ENCODE peak calls at places on chromosome 20, in six cellular contexts. Q is glomerular endothelial cell, T is T-helper 2 cell, E is GM04504, B is astrocyte, K is AG09309. A is an unnamed sample.

GRCh38 chr20:52972190-52972937 is at the start of gene TSHZ2:
- DNase-seq in K (no peak), Q (no peak), B (peak), E (no peak), T (no peak), A (peak)

GRCh38 chr20:31390490-31390889 is at the start of gene DEFB119:
- DNase-seq in B (no peak), K (no peak), E (no peak), T (no peak), Q (no peak), A (no peak)

GRCh38 chr20:36794116-36794474 is 20.5 kb upstream of the DSN1 start:
- DNase-seq in K (no peak), Q (no peak), E (no peak), T (no peak), B (no peak), A (no peak)

GRCh38 chr20:48180039-48180438 is 394.8 kb upstream of the SULF2 start:
- DNase-seq in E (no peak), Q (no peak), K (no peak), T (no peak), B (peak), A (peak)

GRCh38 chr20:39661833-39662232 is 699.7 kb downstream of the DHX35 start:
- DNase-seq in B (peak), Q (no peak), E (no peak), T (no peak), K (no peak), A (no peak)

GRCh38 chr20:19374066-19374615 is 161.7 kb downstream of the SLC24A3 start:
- DNase-seq in B (no peak), K (no peak), E (no peak), T (no peak), Q (no peak), A (no peak)

GRCh38 chr20:5663396-5663795 is 86.8 kb upstream of the SHLD1 start:
- DNase-seq in Q (no peak), B (no peak), E (no peak), T (no peak), K (no peak), A (no peak)

GRCh38 chr20:47257256-47257655 is 99.2 kb downstream of the ZMYND8 start:
- DNase-seq in E (no peak), B (no peak), Q (no peak), T (no peak), K (no peak), A (no peak)

GRCh38 chr20:37376791-37377190 is 30.9 kb downstream of the SRC start:
- DNase-seq in K (no peak), E (no peak), Q (no peak), T (no peak), B (no peak), A (no peak)

GRCh38 chr20:1618479-1618878 is 1.3 kb downstream of the SIRPB1 start:
- DNase-seq in E (no peak), T (no peak), Q (no peak), K (no peak), B (no peak), A (no peak)

GRCh38 chr20:33671573-33672288 is 2.5 kb downstream of the NECAB3 start:
- DNase-seq in K (no peak), Q (no peak), T (no peak), B (no peak), E (no peak), A (no peak)

GRCh38 chr20:19784511-19785172 is 26.6 kb downstream of the RIN2 start:
- DNase-seq in B (peak), T (no peak), K (peak), E (peak), Q (no peak), A (peak)

GRCh38 chr20:62212309-62212708 is 7.8 kb downstream of the HRH3 start:
- DNase-seq in T (no peak), B (no peak), E (no peak), Q (no peak), K (no peak), A (no peak)

GRCh38 chr20:9200620-9201019 is 131.7 kb downstream of the PLCB4 start:
- DNase-seq in K (peak), T (no peak), E (peak), B (peak), Q (no peak), A (peak)

GRCh38 chr20:46946796-46947195 is 52.2 kb downstream of the EYA2 start:
- DNase-seq in B (no peak), T (no peak), K (no peak), E (no peak), Q (no peak), A (no peak)

GRCh38 chr20:41358230-41358629 is 8.4 kb downstream of the EMILIN3 start:
- DNase-seq in K (no peak), B (no peak), Q (no peak), E (no peak), T (no peak), A (no peak)

GRCh38 chr20:37411408-37412306 is 65.7 kb downstream of the SRC start:
- DNase-seq in T (no peak), K (no peak), E (no peak), B (no peak), Q (no peak), A (no peak)

GRCh38 chr20:8020314-8021079 is 936 bp upstream of the TMX4 start:
- DNase-seq in Q (no peak), B (no peak), E (no peak), K (no peak), T (no peak), A (no peak)

GRCh38 chr20:59735917-59736316 is 131.6 kb downstream of the PHACTR3 start:
- DNase-seq in K (no peak), Q (no peak), E (no peak), T (no peak), B (no peak), A (no peak)

GRCh38 chr20:39871013-39871412 is 818.0 kb downstream of the MAFB start:
- DNase-seq in E (no peak), B (no peak), T (no peak), K (no peak), Q (no peak), A (no peak)

GRCh38 chr20:63025534-63026331 is 19.0 kb upstream of the BHLHE23 start:
- DNase-seq in E (peak), Q (no peak), K (peak), B (peak), T (no peak), A (peak)

GRCh38 chr20:45406260-45407066 is 1.6 kb upstream of the DBNDD2 start:
- DNase-seq in E (no peak), B (peak), K (no peak), T (peak), Q (no peak), A (no peak)

GRCh38 chr20:24499472-24499871 is 30.0 kb downstream of the SYNDIG1 start:
- DNase-seq in K (no peak), E (no peak), T (no peak), B (no peak), Q (no peak), A (no peak)

GRCh38 chr20:53309515-53309914 is 284.1 kb downstream of the ZNF217 start:
- DNase-seq in B (no peak), E (no peak), K (no peak), T (no peak), Q (no peak), A (no peak)

GRCh38 chr20:63741676-63742380 is 2.3 kb downstream of the SLC2A4RG start:
- DNase-seq in T (no peak), E (no peak), B (no peak), Q (no peak), K (no peak), A (no peak)

GRCh38 chr20:19735446-19735845 is 22.6 kb upstream of the RIN2 start:
- DNase-seq in Q (peak), B (peak), T (no peak), K (peak), E (peak), A (peak)

GRCh38 chr20:61932199-61932592 is 133.5 kb downstream of the TAF4 start:
- DNase-seq in T (no peak), E (no peak), Q (no peak), B (no peak), K (no peak), A (no peak)

GRCh38 chr20:50582591-50583234 is 72.5 kb downstream of the PTPN1 start:
- DNase-seq in Q (no peak), E (no peak), T (no peak), B (no peak), K (no peak), A (no peak)

GRCh38 chr20:39893013-39893685 is 795.9 kb downstream of the MAFB start:
- DNase-seq in E (no peak), T (no peak), B (peak), K (no peak), Q (no peak), A (peak)

GRCh38 chr20:32585011-32585518 is at the start of gene NOL4L:
- DNase-seq in K (no peak), T (no peak), Q (no peak), E (no peak), B (no peak), A (peak)

GRCh38 chr20:63538204-63539091 is 1.3 kb upstream of the PTK6 start:
- DNase-seq in E (no peak), T (no peak), K (no peak), B (no peak), Q (no peak), A (no peak)

GRCh38 chr20:35912877-35913276 is 41.4 kb downstream of the SCAND1 start:
- DNase-seq in T (no peak), E (no peak), Q (no peak), K (no peak), B (no peak), A (no peak)

GRCh38 chr20:5535211-5535756 is 214.9 kb upstream of the SHLD1 start:
- DNase-seq in Q (no peak), K (peak), T (no peak), B (peak), E (peak), A (peak)

GRCh38 chr20:7744411-7744810 is 195.8 kb downstream of the HAO1 start:
- DNase-seq in T (no peak), K (peak), E (peak), B (peak), Q (no peak), A (peak)

GRCh38 chr20:47843886-47844567 is 58.7 kb upstream of the SULF2 start:
- DNase-seq in B (no peak), T (no peak), K (no peak), E (no peak), Q (no peak), A (no peak)

GRCh38 chr20:50794181-50794845 is 548 bp upstream of the BCAS4 start:
- DNase-seq in B (no peak), E (no peak), T (no peak), Q (no peak), K (no peak), A (no peak)

GRCh38 chr20:62363920-62364851 is 2.9 kb downstream of the LAMA5 start:
- DNase-seq in T (peak), K (no peak), E (no peak), Q (no peak), B (no peak), A (no peak)

GRCh38 chr20:4099905-4100675 is 84.7 kb upstream of the RNF24 start:
- DNase-seq in B (no peak), E (no peak), Q (no peak), K (no peak), T (no peak), A (no peak)

GRCh38 chr20:34951652-34952051 is 4.0 kb downstream of the GSS start:
- DNase-seq in K (no peak), T (no peak), Q (no peak), E (no peak), B (no peak), A (no peak)

GRCh38 chr20:46348231-46348803 is 40.0 kb upstream of the CDH22 start:
- DNase-seq in T (no peak), Q (no peak), B (no peak), K (no peak), E (no peak), A (peak)

A was measured in iris pigment epithelial cell.